ENCODE peak calls at places on chromosomes 5 and 9, in five cellular contexts. One of them, this sample, is unnamed.

GRCh38 chr9:105858877-105859276 is 164.5 kb downstream of the TMEM38B start:
- DNase-seq in PC-3: no peak
- DNase-seq in A549: no peak
- DNase-seq in ovary: no peak
- DNase-seq in astrocyte: no peak
- DNase-seq in this sample: no peak

GRCh38 chr9:89278997-89279739 is 31.8 kb upstream of the CKS2 start:
- DNase-seq in PC-3: peak
- DNase-seq in A549: peak
- DNase-seq in ovary: no peak
- DNase-seq in astrocyte: peak
- DNase-seq in this sample: no peak

GRCh38 chr5:142104491-142104890 is 4.1 kb upstream of the NDFIP1 start:
- DNase-seq in PC-3: no peak
- DNase-seq in A549: no peak
- DNase-seq in ovary: no peak
- DNase-seq in astrocyte: no peak
- DNase-seq in this sample: no peak

GRCh38 chr5:1882337-1883119 is at the start of gene IRX4:
- DNase-seq in PC-3: peak
- DNase-seq in A549: peak
- DNase-seq in ovary: no peak
- DNase-seq in astrocyte: peak
- DNase-seq in this sample: no peak

GRCh38 chr5:38843665-38844064 is 2.1 kb upstream of the OSMR start:
- DNase-seq in PC-3: no peak
- DNase-seq in A549: no peak
- DNase-seq in ovary: no peak
- DNase-seq in astrocyte: no peak
- DNase-seq in this sample: no peak

GRCh38 chr5:108797986-108798385 is 50.3 kb downstream of the FER start:
- DNase-seq in PC-3: no peak
- DNase-seq in A549: no peak
- DNase-seq in ovary: no peak
- DNase-seq in astrocyte: no peak
- DNase-seq in this sample: no peak

GRCh38 chr5:67214713-67215591 is 18.4 kb upstream of the CD180 start:
- DNase-seq in PC-3: no peak
- DNase-seq in A549: no peak
- DNase-seq in ovary: no peak
- DNase-seq in astrocyte: no peak
- DNase-seq in this sample: no peak

GRCh38 chr5:11075010-11075860 is 314.2 kb upstream of the DAP start:
- DNase-seq in PC-3: no peak
- DNase-seq in A549: no peak
- DNase-seq in ovary: no peak
- DNase-seq in astrocyte: no peak
- DNase-seq in this sample: peak

GRCh38 chr9:124054671-124055212 is 43.2 kb downstream of the LHX2 start:
- DNase-seq in PC-3: peak
- DNase-seq in A549: peak
- DNase-seq in ovary: no peak
- DNase-seq in astrocyte: peak
- DNase-seq in this sample: no peak

GRCh38 chr9:86944974-86945867 is 2.1 kb downstream of the GAS1 start:
- DNase-seq in PC-3: no peak
- DNase-seq in A549: no peak
- DNase-seq in ovary: peak
- DNase-seq in astrocyte: no peak
- DNase-seq in this sample: no peak

GRCh38 chr5:152717393-152717792 is 312.3 kb upstream of the NMUR2 start:
- DNase-seq in PC-3: no peak
- DNase-seq in A549: no peak
- DNase-seq in ovary: no peak
- DNase-seq in astrocyte: no peak
- DNase-seq in this sample: no peak

GRCh38 chr9:84271004-84271886 is 69.3 kb downstream of the SLC28A3 start:
- DNase-seq in PC-3: no peak
- DNase-seq in A549: no peak
- DNase-seq in ovary: peak
- DNase-seq in astrocyte: peak
- DNase-seq in this sample: peak

GRCh38 chr5:127562252-127562651 is 44.8 kb downstream of the PRRC1 start:
- DNase-seq in PC-3: peak
- DNase-seq in A549: peak
- DNase-seq in ovary: no peak
- DNase-seq in astrocyte: no peak
- DNase-seq in this sample: no peak

GRCh38 chr5:130402906-130403305 is 498.6 kb downstream of the CHSY3 start:
- DNase-seq in PC-3: no peak
- DNase-seq in A549: no peak
- DNase-seq in ovary: no peak
- DNase-seq in astrocyte: no peak
- DNase-seq in this sample: no peak

GRCh38 chr5:125550237-125550636 is 803.8 kb upstream of the ZNF608 start:
- DNase-seq in PC-3: no peak
- DNase-seq in A549: no peak
- DNase-seq in ovary: no peak
- DNase-seq in astrocyte: peak
- DNase-seq in this sample: no peak

GRCh38 chr5:126917918-126918623 is 112.3 kb downstream of the MARCHF3 start:
- DNase-seq in PC-3: peak
- DNase-seq in A549: peak
- DNase-seq in ovary: no peak
- DNase-seq in astrocyte: peak
- DNase-seq in this sample: peak

GRCh38 chr5:151591144-151591819 is at the start of gene FAT2:
- DNase-seq in PC-3: no peak
- DNase-seq in A549: no peak
- DNase-seq in ovary: no peak
- DNase-seq in astrocyte: no peak
- DNase-seq in this sample: no peak

GRCh38 chr9:86893811-86894490 is 53.4 kb downstream of the GAS1 start:
- DNase-seq in PC-3: no peak
- DNase-seq in A549: no peak
- DNase-seq in ovary: no peak
- DNase-seq in astrocyte: no peak
- DNase-seq in this sample: no peak

GRCh38 chr5:158050401-158050800 is 191.5 kb upstream of the CLINT1 start:
- DNase-seq in PC-3: no peak
- DNase-seq in A549: no peak
- DNase-seq in ovary: no peak
- DNase-seq in astrocyte: peak
- DNase-seq in this sample: no peak

GRCh38 chr5:68839019-68839552 is 254.7 kb upstream of the SLC30A5 start:
- DNase-seq in PC-3: peak
- DNase-seq in A549: no peak
- DNase-seq in ovary: no peak
- DNase-seq in astrocyte: no peak
- DNase-seq in this sample: no peak

GRCh38 chr9:126303488-126303887 is 23.1 kb upstream of the MVB12B start:
- DNase-seq in PC-3: no peak
- DNase-seq in A549: no peak
- DNase-seq in ovary: no peak
- DNase-seq in astrocyte: no peak
- DNase-seq in this sample: no peak

GRCh38 chr5:96595300-96596090 is 66.7 kb upstream of the CAST start:
- DNase-seq in PC-3: peak
- DNase-seq in A549: peak
- DNase-seq in ovary: no peak
- DNase-seq in astrocyte: no peak
- DNase-seq in this sample: no peak

GRCh38 chr9:6414291-6414690 is 1.3 kb downstream of the UHRF2 start:
- DNase-seq in PC-3: peak
- DNase-seq in A549: no peak
- DNase-seq in ovary: no peak
- DNase-seq in astrocyte: peak
- DNase-seq in this sample: no peak

GRCh38 chr5:23139338-23140171 is 286.4 kb upstream of the CDH12 start:
- DNase-seq in PC-3: peak
- DNase-seq in A549: peak
- DNase-seq in ovary: no peak
- DNase-seq in astrocyte: no peak
- DNase-seq in this sample: no peak

GRCh38 chr5:154369682-154370081 is 76.1 kb upstream of the SAP30L start:
- DNase-seq in PC-3: no peak
- DNase-seq in A549: no peak
- DNase-seq in ovary: no peak
- DNase-seq in astrocyte: no peak
- DNase-seq in this sample: no peak

DNA sequence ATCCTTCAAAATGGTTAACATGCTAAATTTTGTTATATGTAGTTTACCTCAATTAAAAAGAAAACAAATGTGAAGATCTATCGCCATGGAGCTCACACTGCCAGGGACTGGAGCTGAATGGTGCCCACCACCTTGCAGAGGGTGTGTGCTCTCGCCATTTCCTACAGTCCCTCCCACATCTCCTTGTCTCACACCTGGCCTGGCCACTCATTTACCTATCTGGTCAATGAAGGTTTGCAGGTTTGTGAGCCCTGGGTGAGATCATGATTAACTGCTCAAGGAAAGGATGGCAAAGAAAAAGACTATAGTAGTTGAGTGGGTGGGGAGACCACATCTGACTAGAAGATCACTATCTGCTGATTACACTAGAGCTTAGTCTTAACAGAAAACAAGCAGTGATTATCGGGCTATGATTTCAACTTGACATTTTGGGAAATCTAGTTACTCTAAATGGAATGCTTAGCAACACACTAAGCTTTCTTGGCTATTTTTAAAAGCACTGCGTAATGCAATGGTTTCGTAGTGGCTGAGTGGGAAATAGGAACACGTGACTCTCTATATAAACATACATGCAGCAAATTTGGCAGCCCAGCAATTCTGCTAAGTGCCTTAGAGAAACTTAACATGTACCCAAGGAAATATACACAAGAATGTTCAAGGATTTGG is 27.3 kb downstream of the PUM3 start:
- DNase-seq in PC-3: no peak
- DNase-seq in A549: no peak
- DNase-seq in ovary: no peak
- DNase-seq in astrocyte: peak
- DNase-seq in this sample: no peak
- H3K27ac ChIP-seq in PC-3: no peak
- H3K27ac ChIP-seq in A549: peak
- H3K27ac ChIP-seq in ovary: no peak
- H3K27ac ChIP-seq in astrocyte: peak
- H3K27ac ChIP-seq in this sample: no peak

GRCh38 chr9:12705738-12706391 is 12.7 kb downstream of the TYRP1 start:
- DNase-seq in PC-3: peak
- DNase-seq in A549: no peak
- DNase-seq in ovary: no peak
- DNase-seq in astrocyte: no peak
- DNase-seq in this sample: no peak

GRCh38 chr9:12698986-12699385 is 5.8 kb downstream of the TYRP1 start:
- DNase-seq in PC-3: no peak
- DNase-seq in A549: no peak
- DNase-seq in ovary: no peak
- DNase-seq in astrocyte: no peak
- DNase-seq in this sample: no peak

GRCh38 chr9:12699529-12699928 is 6.3 kb downstream of the TYRP1 start:
- DNase-seq in PC-3: peak
- DNase-seq in A549: no peak
- DNase-seq in ovary: no peak
- DNase-seq in astrocyte: peak
- DNase-seq in this sample: no peak

GRCh38 chr9:12703996-12704395 is 10.8 kb downstream of the TYRP1 start:
- DNase-seq in PC-3: no peak
- DNase-seq in A549: no peak
- DNase-seq in ovary: no peak
- DNase-seq in astrocyte: no peak
- DNase-seq in this sample: no peak

GRCh38 chr9:12702160-12702758 is 9.1 kb downstream of the TYRP1 start:
- DNase-seq in PC-3: peak
- DNase-seq in A549: peak
- DNase-seq in ovary: no peak
- DNase-seq in astrocyte: peak
- DNase-seq in this sample: peak
- TF ChIP-seq CTCF in PC-3: peak
- TF ChIP-seq CTCF in A549: peak
- TF ChIP-seq CTCF in ovary: no peak
- TF ChIP-seq CTCF in astrocyte: peak
- TF ChIP-seq CTCF in this sample: peak

GRCh38 chr5:81233080-81233634 is at the start of gene CKMT2:
- DNase-seq in PC-3: no peak
- DNase-seq in A549: no peak
- DNase-seq in ovary: peak
- DNase-seq in astrocyte: peak
- DNase-seq in this sample: peak
- H3K4me3 ChIP-seq in PC-3: no peak
- H3K4me3 ChIP-seq in A549: no peak
- H3K4me3 ChIP-seq in ovary: peak
- H3K4me3 ChIP-seq in astrocyte: peak
- H3K4me3 ChIP-seq in this sample: peak

DNA sequence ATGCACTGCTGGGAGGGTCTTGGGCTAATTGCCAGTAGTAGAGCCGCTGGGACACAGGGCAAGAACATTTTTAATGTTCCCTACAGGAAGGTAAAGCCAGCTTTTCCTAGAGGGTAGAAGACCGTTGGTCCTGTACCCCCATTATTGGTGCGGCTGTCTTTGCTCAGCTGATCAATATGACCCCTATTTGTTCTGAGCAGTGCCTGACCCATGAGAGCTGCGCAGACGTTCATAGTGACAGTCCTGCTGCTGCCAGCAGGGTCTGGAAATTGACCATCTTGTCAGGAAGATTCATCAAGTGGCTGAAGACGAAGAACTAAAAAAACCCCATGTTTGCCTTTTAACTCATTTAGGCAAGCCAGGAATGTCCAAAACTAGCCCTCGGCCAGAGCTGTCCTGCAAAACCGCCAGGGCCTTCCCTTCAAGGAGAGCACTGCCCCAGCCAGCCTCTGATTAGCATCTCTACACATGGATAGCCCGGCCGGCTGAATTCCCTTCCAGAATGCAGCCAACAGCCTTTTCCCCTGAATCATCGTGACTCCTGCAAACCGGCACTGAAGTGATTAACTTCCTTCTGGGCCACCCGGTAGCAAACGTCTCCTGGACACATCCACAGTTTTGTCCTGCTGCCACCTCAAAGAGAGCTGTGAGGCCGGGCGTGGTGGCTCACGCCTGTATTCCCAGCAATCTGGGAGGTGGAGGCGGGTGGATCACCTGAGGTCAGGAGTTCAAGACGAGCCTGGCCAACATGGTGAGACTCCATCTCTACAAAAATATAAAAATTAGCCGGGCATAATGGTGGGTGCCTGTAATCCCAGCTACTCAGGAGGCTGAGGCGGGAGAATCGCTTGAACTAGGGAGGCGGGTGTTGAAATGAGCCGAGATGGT is 20.9 kb upstream of the EEIG1 start:
- DNase-seq in PC-3: peak
- DNase-seq in A549: peak
- DNase-seq in ovary: no peak
- DNase-seq in astrocyte: peak
- DNase-seq in this sample: no peak
- H3K27ac ChIP-seq in PC-3: peak
- H3K27ac ChIP-seq in A549: peak
- H3K27ac ChIP-seq in ovary: no peak
- H3K27ac ChIP-seq in astrocyte: peak
- H3K27ac ChIP-seq in this sample: no peak